ENCODE peak calls at places on chromosomes 2 and 18, in ten cellular contexts. R, Z, S, Q, G, O, D, K, B and Y are unnamed samples.

GRCh38 chr2:216183459-216183858 is 74.3 kb downstream of the XRCC5 start:
- DNase-seq in K (no peak), D (no peak), G (no peak), O (no peak), Z (no peak), B (no peak), R (no peak), S (no peak), Q (no peak), Y (no peak)

GRCh38 chr2:138452324-138452723 is 49.2 kb upstream of the SPOPL start:
- DNase-seq in K (no peak), R (no peak), D (no peak), B (no peak), G (no peak), Q (no peak), Z (no peak), O (no peak), S (no peak), Y (no peak)

GRCh38 chr18:21313576-21313975 is 71.5 kb downstream of the GREB1L start:
- DNase-seq in Q (no peak), B (no peak), G (no peak), O (no peak), R (no peak), K (no peak), Z (no peak), D (no peak), S (no peak), Y (no peak)

GRCh38 chr2:28639836-28640235 is 111.8 kb upstream of the PPP1CB start:
- DNase-seq in Q (peak; percentile 62), K (no peak), Z (peak; percentile 77), S (no peak), B (no peak), G (no peak), R (no peak), D (no peak), O (no peak), Y (no peak)

GRCh38 chr2:231337807-231338759 is 57.4 kb upstream of the B3GNT7 start:
- DNase-seq in B (no peak), Q (no peak), G (no peak), K (no peak), S (no peak), R (no peak), D (no peak), O (no peak), Z (no peak), Y (no peak)

GRCh38 chr2:134260726-134261125 is 6.9 kb downstream of the MGAT5 start:
- DNase-seq in Z (no peak), R (peak; percentile 90), B (no peak), Q (no peak), S (no peak), G (no peak), O (peak; percentile 57), D (no peak), K (peak; percentile 71), Y (no peak)

GRCh38 chr2:235749121-235749780 is 255.4 kb downstream of the AGAP1 start:
- DNase-seq in K (peak; percentile 13), R (peak; percentile 47), D (no peak), Z (no peak), G (no peak), Q (no peak), B (no peak), S (no peak), O (peak; percentile 22), Y (no peak)

GRCh38 chr18:13823707-13824395 is at the start of gene MC5R:
- DNase-seq in Z (no peak), Q (no peak), D (no peak), K (no peak), R (peak; percentile 18), B (peak; percentile 45), S (peak; percentile 41), G (no peak), O (peak; percentile 12), Y (peak; percentile 44)

GRCh38 chr2:219595250-219595649 is 2.4 kb upstream of the STK11IP start:
- DNase-seq in G (no peak), B (no peak), Q (no peak), Z (no peak), O (no peak), R (peak; percentile 12), S (no peak), K (no peak), D (no peak), Y (no peak)

GRCh38 chr2:64850641-64851040 is 138.6 kb upstream of the SLC1A4 start:
- DNase-seq in Z (no peak), G (no peak), K (no peak), O (no peak), Q (no peak), D (no peak), S (no peak), R (no peak), B (no peak), Y (no peak)

GRCh38 chr2:127083819-127084503 is 23.0 kb downstream of the BIN1 start:
- DNase-seq in G (no peak), D (peak; percentile 94), R (peak; percentile 93), O (peak; percentile 59), B (no peak), Q (peak; percentile 97), S (no peak), K (peak; percentile 93), Z (no peak), Y (peak; percentile 41)

GRCh38 chr2:127084611-127085031 is 22.3 kb downstream of the BIN1 start:
- DNase-seq in R (peak; percentile 63), O (no peak), K (no peak), D (no peak), B (peak; percentile 24), Q (no peak), S (no peak), G (no peak), Z (no peak), Y (no peak)

GRCh38 chr2:127082974-127083373 is 24.0 kb downstream of the BIN1 start:
- DNase-seq in K (no peak), S (no peak), Z (no peak), D (no peak), Q (no peak), G (no peak), R (peak; percentile 50), B (no peak), O (no peak), Y (no peak)

GRCh38 chr2:127086800-127087737 is 19.9 kb downstream of the BIN1 start:
- DNase-seq in S (no peak), O (peak; percentile 93), Z (no peak), G (no peak), D (peak; percentile 90), R (peak; percentile 93), K (peak; percentile 61), B (no peak), Q (peak; percentile 93), Y (peak; percentile 42)

DNA sequence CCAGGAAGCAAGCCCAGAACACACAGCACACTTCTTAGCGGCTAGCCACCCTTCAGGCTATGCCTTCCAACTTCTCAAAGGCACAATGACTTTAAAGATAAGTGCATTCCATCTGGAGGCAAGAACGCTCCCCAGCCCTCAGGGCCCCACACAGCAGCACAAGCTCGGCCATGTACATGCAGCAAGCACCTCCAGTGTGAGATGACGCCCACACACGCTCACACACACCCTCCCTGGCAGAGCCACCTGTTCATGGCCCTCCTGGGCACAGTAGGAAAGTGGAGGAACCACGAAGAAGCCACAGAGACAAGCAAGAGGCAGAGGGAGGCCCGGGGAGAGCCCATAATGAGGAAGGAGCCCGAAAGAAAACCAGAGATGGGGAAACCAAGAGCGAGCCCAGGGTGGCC is 21.7 kb downstream of the BIN1 start:
- DNase-seq in O (no peak), G (no peak), D (no peak), Q (no peak), S (no peak), B (no peak), K (no peak), R (peak; percentile 42), Z (no peak), Y (no peak)
- H3K27ac ChIP-seq in O (no peak overlapping the region), G (peak overlapping the region; percentile 92), D (peak overlapping the region; percentile 47), Q (peak overlapping the region; percentile 89), S (peak overlapping the region; percentile 86), B (peak overlapping the region; percentile 58), K (peak overlapping the region; percentile 98), R (no peak overlapping the region), Z (no peak overlapping the region), Y (peak overlapping the region; percentile 95)

DNA sequence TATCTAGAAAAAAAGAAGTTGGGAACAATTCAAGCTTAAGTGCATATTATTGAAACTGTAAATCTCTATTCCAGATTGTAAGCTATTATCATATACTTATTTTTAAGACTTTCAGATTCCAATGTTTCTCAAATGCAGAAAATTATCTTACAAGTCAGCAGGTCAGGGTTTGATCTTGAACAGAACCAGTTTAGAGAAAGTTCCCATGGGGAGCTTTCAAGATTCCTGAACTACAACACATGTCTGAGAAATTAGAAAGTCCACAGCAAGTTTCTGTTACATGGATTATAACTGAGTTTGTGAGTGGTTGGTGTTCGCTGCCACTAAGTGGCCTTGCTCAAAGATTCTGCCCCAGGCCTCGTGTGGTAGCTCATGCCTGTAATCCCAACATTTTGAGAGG is 31.6 kb upstream of the SP3 start:
- DNase-seq in S (no peak), D (no peak), R (no peak), Z (no peak), K (no peak), B (no peak), Q (no peak), O (no peak), G (no peak), Y (no peak)
- H3K27ac ChIP-seq in S (no peak overlapping the region), D (peak overlapping the region; percentile 49), R (no peak overlapping the region), Z (no peak overlapping the region), K (no peak overlapping the region), B (no peak overlapping the region), Q (peak overlapping the region; percentile 55), O (no peak overlapping the region), G (peak overlapping the region; percentile 66), Y (no peak overlapping the region)

DNA sequence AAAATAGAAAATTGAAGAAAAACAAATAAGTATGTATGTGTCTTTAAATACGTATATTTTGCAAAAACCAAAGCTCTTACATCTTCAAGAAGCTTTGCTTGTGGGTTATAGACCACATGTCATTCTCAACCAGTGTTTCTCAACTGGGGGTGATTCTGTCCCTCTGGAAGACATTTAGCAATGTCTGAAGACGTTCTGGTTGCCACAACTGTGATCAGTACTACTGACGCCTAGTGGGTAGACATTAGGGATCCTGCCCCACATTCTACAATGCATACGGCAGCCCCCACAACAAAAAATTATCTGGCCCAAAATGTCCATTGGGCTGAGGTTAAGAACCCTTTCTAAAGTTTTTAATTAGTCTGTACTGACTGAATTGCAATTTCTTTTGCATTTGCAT is 48.4 kb downstream of the UNC50 start:
- DNase-seq in S (no peak), K (no peak), D (no peak), G (no peak), R (no peak), O (no peak), B (peak; percentile 24), Z (no peak), Q (no peak), Y (no peak)
- H3K27ac ChIP-seq in S (no peak overlapping the region), K (no peak overlapping the region), D (no peak overlapping the region), G (no peak overlapping the region), R (no peak overlapping the region), O (no peak overlapping the region), B (peak overlapping the region; percentile 77), Z (no peak overlapping the region), Q (no peak overlapping the region), Y (no peak overlapping the region)

DNA sequence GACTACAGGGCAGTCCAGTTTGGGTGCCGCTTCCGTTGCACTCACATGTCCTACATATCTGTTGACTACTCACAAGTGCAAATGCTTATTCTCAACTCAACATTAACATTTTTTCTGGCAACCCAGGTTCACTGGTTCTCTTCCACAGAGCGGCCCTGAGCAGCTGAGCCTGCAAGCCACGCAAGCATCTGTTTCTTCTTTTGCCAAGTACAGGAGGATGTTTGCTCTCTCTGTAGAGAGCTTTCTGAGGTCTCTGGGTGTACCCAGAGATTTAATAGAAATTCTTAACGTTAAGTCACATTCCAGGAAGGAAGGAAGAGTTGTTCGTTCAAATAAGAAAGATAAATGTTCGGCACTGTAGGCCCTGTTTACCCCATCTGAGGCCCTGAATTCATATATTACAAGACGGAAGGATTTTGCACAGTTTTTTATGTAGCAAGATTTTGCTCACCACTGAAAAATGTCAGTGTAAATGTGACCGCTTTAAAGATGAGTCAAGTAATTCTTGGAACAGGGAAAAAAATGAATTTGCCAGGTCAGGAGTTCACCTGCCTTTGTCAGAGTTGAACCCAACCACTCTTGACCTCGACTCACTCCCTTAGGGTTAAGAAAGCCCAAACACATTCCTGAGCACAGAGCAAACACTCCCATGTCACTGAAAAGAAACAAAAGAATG is 30.1 kb downstream of the KCTD18 start:
- DNase-seq in K (peak; percentile 54), Q (no peak), O (peak; percentile 69), G (no peak), B (no peak), S (no peak), R (peak; percentile 76), Z (no peak), D (no peak), Y (no peak)
- H3K27ac ChIP-seq in K (peak overlapping the region; percentile 89), Q (peak overlapping the region; percentile 2), O (peak overlapping the region; percentile 67), G (peak overlapping the region; percentile 10), B (no peak overlapping the region), S (no peak overlapping the region), R (peak overlapping the region; percentile 73), Z (peak overlapping the region; percentile 67), D (no peak overlapping the region), Y (no peak overlapping the region)